ENCODE peak calls at places on chromosomes 2 and 18, in six cellular contexts. B is activated CD8-positive, alpha-beta memory T cell treated with anti-CD3 and anti-CD28 coated beads, Interleukin-2, amount 10 ng/mL, durations not matched to agents 7 days and 5 days; K is right cardiac atrium; V is activated naive CD4-positive, alpha-beta T cell treated with anti-CD3 and anti-CD28 coated beads, Interleukin-2, amount 50 U/mL, for 72 hours; T is stimulated activated naive CD8-positive, alpha-beta T cell treated with anti-CD3 and anti-CD28 coated beads, Interleukin-15, amount 100 ng/mL, for 72 hours; Z is mucosa of descending colon. Q is an unnamed sample.

GRCh38 chr2:175874291-175874690 is 127.8 kb downstream of the LNPK start:
- ATAC-seq in B (no peak), K (no peak), V (no peak), T (no peak), Z (no peak), Q (no peak)

GRCh38 chr2:35741556-35741955 is 614.0 kb upstream of the CRIM1 start:
- ATAC-seq in B (no peak), K (no peak), V (no peak), T (no peak), Z (no peak), Q (no peak)

GRCh38 chr18:56162871-56163270 is 475.5 kb downstream of the TXNL1 start:
- ATAC-seq in B (no peak), K (peak), V (no peak), T (no peak), Z (no peak), Q (no peak)

GRCh38 chr2:72094701-72095100 is 53.0 kb downstream of the CYP26B1 start:
- ATAC-seq in B (no peak), K (no peak), V (no peak), T (no peak), Z (no peak), Q (no peak)

GRCh38 chr2:164657129-164657528 is 35.8 kb upstream of the GRB14 start:
- ATAC-seq in B (no peak), K (no peak), V (no peak), T (no peak), Z (no peak), Q (no peak)

GRCh38 chr2:166137331-166137730 is 9.5 kb upstream of the SCN1A start:
- ATAC-seq in B (no peak), K (no peak), V (no peak), T (no peak), Z (no peak), Q (no peak)

GRCh38 chr2:172246649-172247048 is 143.9 kb upstream of the DLX2 start:
- ATAC-seq in B (no peak), K (no peak), V (peak), T (peak), Z (peak), Q (no peak)

GRCh38 chr2:100992262-100992661 is 9.8 kb upstream of the RPL31 start:
- ATAC-seq in B (no peak), K (no peak), V (no peak), T (no peak), Z (no peak), Q (peak)

GRCh38 chr2:898319-898718 is 52.3 kb upstream of the SNTG2 start:
- ATAC-seq in B (no peak), K (no peak), V (no peak), T (no peak), Z (no peak), Q (no peak)

GRCh38 chr18:61870151-61870550 is 22.7 kb downstream of the RNF152 start:
- ATAC-seq in B (no peak), K (no peak), V (no peak), T (no peak), Z (peak), Q (no peak)

GRCh38 chr2:109630441-109631425 is 16.6 kb downstream of the SOWAHC start:
- ATAC-seq in B (no peak), K (no peak), V (no peak), T (no peak), Z (peak), Q (no peak)

GRCh38 chr2:32074161-32074506 is 10.8 kb downstream of the SPAST start:
- ATAC-seq in B (no peak), K (no peak), V (no peak), T (no peak), Z (no peak), Q (no peak)

GRCh38 chr18:9824474-9824832 is 61.3 kb upstream of the TXNDC2 start:
- ATAC-seq in B (no peak), K (peak), V (no peak), T (no peak), Z (no peak), Q (no peak)

GRCh38 chr2:62785810-62786593 is 80.5 kb downstream of the EHBP1 start:
- ATAC-seq in B (no peak), K (no peak), V (peak), T (peak), Z (no peak), Q (no peak)

GRCh38 chr2:60852282-60852860 is 29.0 kb upstream of the REL start:
- ATAC-seq in B (no peak), K (peak), V (no peak), T (no peak), Z (no peak), Q (no peak)